ENCODE peak calls at places on chromosomes 6 and 20, in nine cellular contexts. One of them, this sample, is unnamed.

GRCh38 chr6:92710048-92710447 is 709.3 kb downstream of the EPHA7 start:
- DNase-seq in esophagus muscularis mucosa: no peak
- DNase-seq in ovary: no peak
- DNase-seq in stomach: no peak
- DNase-seq in HepG2: no peak
- DNase-seq in A549: no peak
- DNase-seq in GM12878: no peak
- DNase-seq in sigmoid colon: no peak
- DNase-seq in K562: no peak
- DNase-seq in this sample: no peak

GRCh38 chr20:45621593-45621992 is 7.9 kb upstream of the WFDC10A start:
- DNase-seq in K562: no peak
- DNase-seq in GM12878: no peak
- DNase-seq in ovary: no peak
- DNase-seq in A549: no peak
- DNase-seq in sigmoid colon: no peak
- DNase-seq in stomach: no peak
- DNase-seq in esophagus muscularis mucosa: no peak
- DNase-seq in HepG2: peak
- DNase-seq in this sample: no peak

GRCh38 chr6:146860583-146860982 is 261.8 kb downstream of the ADGB start:
- DNase-seq in ovary: no peak
- DNase-seq in sigmoid colon: no peak
- DNase-seq in A549: no peak
- DNase-seq in esophagus muscularis mucosa: no peak
- DNase-seq in K562: no peak
- DNase-seq in GM12878: no peak
- DNase-seq in HepG2: no peak
- DNase-seq in stomach: no peak
- DNase-seq in this sample: no peak

GRCh38 chr6:38432479-38432878 is 207.2 kb downstream of the BTBD9 start:
- DNase-seq in sigmoid colon: no peak
- DNase-seq in stomach: no peak
- DNase-seq in ovary: no peak
- DNase-seq in esophagus muscularis mucosa: no peak
- DNase-seq in K562: no peak
- DNase-seq in HepG2: no peak
- DNase-seq in A549: no peak
- DNase-seq in GM12878: no peak
- DNase-seq in this sample: no peak

GRCh38 chr6:45586216-45587171 is 208.8 kb upstream of the SUPT3H start:
- DNase-seq in HepG2: no peak
- DNase-seq in A549: no peak
- DNase-seq in K562: no peak
- DNase-seq in esophagus muscularis mucosa: peak
- DNase-seq in GM12878: no peak
- DNase-seq in sigmoid colon: no peak
- DNase-seq in stomach: no peak
- DNase-seq in ovary: no peak
- DNase-seq in this sample: no peak

GRCh38 chr20:18780731-18781130 is 32.9 kb upstream of the SCP2D1 start:
- DNase-seq in K562: no peak
- DNase-seq in sigmoid colon: no peak
- DNase-seq in GM12878: no peak
- DNase-seq in ovary: no peak
- DNase-seq in A549: no peak
- DNase-seq in HepG2: no peak
- DNase-seq in esophagus muscularis mucosa: no peak
- DNase-seq in stomach: no peak
- DNase-seq in this sample: no peak

GRCh38 chr6:108115598-108116058 is 41.1 kb upstream of the OSTM1 start:
- DNase-seq in K562: peak
- DNase-seq in A549: peak
- DNase-seq in sigmoid colon: no peak
- DNase-seq in GM12878: no peak
- DNase-seq in HepG2: peak
- DNase-seq in stomach: peak
- DNase-seq in ovary: peak
- DNase-seq in esophagus muscularis mucosa: no peak
- DNase-seq in this sample: no peak

GRCh38 chr20:62899633-62900051 is 26.7 kb downstream of the DIDO1 start:
- DNase-seq in esophagus muscularis mucosa: no peak
- DNase-seq in ovary: no peak
- DNase-seq in HepG2: peak
- DNase-seq in K562: no peak
- DNase-seq in A549: no peak
- DNase-seq in GM12878: no peak
- DNase-seq in stomach: no peak
- DNase-seq in sigmoid colon: no peak
- DNase-seq in this sample: no peak

GRCh38 chr6:26268659-26269402 is 96.2 kb upstream of the BTN3A2 start:
- DNase-seq in esophagus muscularis mucosa: no peak
- DNase-seq in ovary: no peak
- DNase-seq in stomach: no peak
- DNase-seq in A549: no peak
- DNase-seq in GM12878: no peak
- DNase-seq in HepG2: peak
- DNase-seq in K562: peak
- DNase-seq in sigmoid colon: peak
- DNase-seq in this sample: no peak

GRCh38 chr20:36634342-36634741 is 11.7 kb downstream of the SLA2 start:
- DNase-seq in A549: no peak
- DNase-seq in stomach: no peak
- DNase-seq in esophagus muscularis mucosa: no peak
- DNase-seq in ovary: no peak
- DNase-seq in K562: no peak
- DNase-seq in GM12878: no peak
- DNase-seq in sigmoid colon: no peak
- DNase-seq in HepG2: no peak
- DNase-seq in this sample: no peak

GRCh38 chr20:16713056-16713455 is 16.8 kb upstream of the SNRPB2 start:
- DNase-seq in HepG2: no peak
- DNase-seq in A549: no peak
- DNase-seq in stomach: no peak
- DNase-seq in ovary: no peak
- DNase-seq in sigmoid colon: no peak
- DNase-seq in esophagus muscularis mucosa: no peak
- DNase-seq in GM12878: no peak
- DNase-seq in K562: no peak
- DNase-seq in this sample: no peak

GRCh38 chr6:53287336-53288225 is 61.2 kb downstream of the ELOVL5 start:
- DNase-seq in stomach: no peak
- DNase-seq in K562: no peak
- DNase-seq in esophagus muscularis mucosa: no peak
- DNase-seq in HepG2: no peak
- DNase-seq in sigmoid colon: peak
- DNase-seq in A549: no peak
- DNase-seq in ovary: no peak
- DNase-seq in GM12878: no peak
- DNase-seq in this sample: peak

GRCh38 chr20:63941282-63942060 is 14.7 kb downstream of the UCKL1 start:
- DNase-seq in A549: peak
- DNase-seq in HepG2: no peak
- DNase-seq in K562: peak
- DNase-seq in ovary: no peak
- DNase-seq in esophagus muscularis mucosa: no peak
- DNase-seq in GM12878: no peak
- DNase-seq in stomach: peak
- DNase-seq in sigmoid colon: peak
- DNase-seq in this sample: no peak

GRCh38 chr20:24949756-24950127 is 673 bp downstream of the CST7 start:
- DNase-seq in HepG2: no peak
- DNase-seq in K562: no peak
- DNase-seq in A549: no peak
- DNase-seq in stomach: peak
- DNase-seq in sigmoid colon: peak
- DNase-seq in esophagus muscularis mucosa: no peak
- DNase-seq in GM12878: no peak
- DNase-seq in ovary: no peak
- DNase-seq in this sample: no peak

GRCh38 chr6:43221046-43221773 is 8.1 kb downstream of the DNPH1 start:
- DNase-seq in esophagus muscularis mucosa: no peak
- DNase-seq in A549: no peak
- DNase-seq in K562: no peak
- DNase-seq in ovary: no peak
- DNase-seq in stomach: peak
- DNase-seq in sigmoid colon: peak
- DNase-seq in GM12878: no peak
- DNase-seq in HepG2: no peak
- DNase-seq in this sample: no peak

GRCh38 chr6:144335914-144336313 is 50.8 kb downstream of the UTRN start:
- DNase-seq in A549: no peak
- DNase-seq in K562: no peak
- DNase-seq in HepG2: no peak
- DNase-seq in ovary: no peak
- DNase-seq in sigmoid colon: no peak
- DNase-seq in GM12878: no peak
- DNase-seq in esophagus muscularis mucosa: peak
- DNase-seq in stomach: no peak
- DNase-seq in this sample: no peak

GRCh38 chr6:130033999-130034814 is 15.8 kb downstream of the L3MBTL3 start:
- DNase-seq in ovary: peak
- DNase-seq in stomach: no peak
- DNase-seq in A549: no peak
- DNase-seq in GM12878: no peak
- DNase-seq in K562: peak
- DNase-seq in HepG2: no peak
- DNase-seq in sigmoid colon: no peak
- DNase-seq in esophagus muscularis mucosa: no peak
- DNase-seq in this sample: no peak

GRCh38 chr6:30981942-30982772 is 1.4 kb upstream of the MUC21 start:
- DNase-seq in esophagus muscularis mucosa: no peak
- DNase-seq in ovary: no peak
- DNase-seq in K562: peak
- DNase-seq in A549: peak
- DNase-seq in stomach: peak
- DNase-seq in sigmoid colon: no peak
- DNase-seq in GM12878: no peak
- DNase-seq in HepG2: peak
- DNase-seq in this sample: peak

GRCh38 chr20:60249436-60249835 is 291.2 kb downstream of the CDH26 start:
- DNase-seq in esophagus muscularis mucosa: no peak
- DNase-seq in ovary: no peak
- DNase-seq in stomach: no peak
- DNase-seq in K562: no peak
- DNase-seq in sigmoid colon: no peak
- DNase-seq in GM12878: no peak
- DNase-seq in HepG2: no peak
- DNase-seq in A549: peak
- DNase-seq in this sample: no peak

GRCh38 chr20:25284131-25284601 is 36.3 kb downstream of the PYGB start:
- DNase-seq in A549: no peak
- DNase-seq in GM12878: no peak
- DNase-seq in K562: no peak
- DNase-seq in stomach: peak
- DNase-seq in HepG2: no peak
- DNase-seq in esophagus muscularis mucosa: no peak
- DNase-seq in ovary: peak
- DNase-seq in sigmoid colon: peak
- DNase-seq in this sample: no peak

DNA sequence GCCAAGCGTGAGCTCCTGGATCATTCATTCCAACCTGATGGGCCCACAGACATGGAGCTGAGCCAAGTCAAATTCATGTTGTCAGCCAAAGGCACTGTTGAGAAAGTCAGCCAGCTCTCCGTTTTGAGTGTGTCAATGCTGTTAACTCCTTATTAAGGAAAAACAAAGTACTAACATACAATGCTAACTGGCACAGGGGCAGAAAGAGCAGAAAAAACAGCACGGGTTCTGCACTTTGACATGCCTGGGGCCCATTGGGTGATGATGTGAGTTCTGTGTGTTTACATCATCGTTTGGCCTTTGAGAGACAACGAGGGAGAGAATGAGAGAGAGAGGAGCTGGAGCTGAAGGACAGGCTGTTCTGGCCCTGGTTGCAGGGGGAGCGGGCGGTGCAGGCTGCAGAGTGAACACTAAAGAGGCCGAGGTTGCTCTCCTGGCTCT is 85.9 kb downstream of the SMOC2 start:
- DNase-seq in A549: no peak
- DNase-seq in sigmoid colon: peak
- DNase-seq in HepG2: no peak
- DNase-seq in stomach: peak
- DNase-seq in K562: no peak
- DNase-seq in ovary: peak
- DNase-seq in esophagus muscularis mucosa: no peak
- DNase-seq in GM12878: no peak
- DNase-seq in this sample: peak
- TF ChIP-seq EP300 in A549: no peak
- TF ChIP-seq EP300 in sigmoid colon: no peak
- TF ChIP-seq EP300 in HepG2: no peak
- TF ChIP-seq EP300 in stomach: peak
- TF ChIP-seq EP300 in K562: no peak
- TF ChIP-seq EP300 in ovary: no peak
- TF ChIP-seq EP300 in esophagus muscularis mucosa: peak
- TF ChIP-seq EP300 in GM12878: no peak
- TF ChIP-seq EP300 in this sample: peak

GRCh38 chr6:82022614-82023102 is 224.9 kb downstream of the IBTK start:
- DNase-seq in esophagus muscularis mucosa: no peak
- DNase-seq in A549: peak
- DNase-seq in K562: no peak
- DNase-seq in HepG2: peak
- DNase-seq in stomach: no peak
- DNase-seq in ovary: no peak
- DNase-seq in GM12878: no peak
- DNase-seq in sigmoid colon: no peak
- DNase-seq in this sample: no peak
- TF ChIP-seq EP300 in esophagus muscularis mucosa: no peak
- TF ChIP-seq EP300 in A549: no peak
- TF ChIP-seq EP300 in K562: no peak
- TF ChIP-seq EP300 in HepG2: no peak
- TF ChIP-seq EP300 in stomach: no peak
- TF ChIP-seq EP300 in ovary: no peak
- TF ChIP-seq EP300 in GM12878: no peak
- TF ChIP-seq EP300 in sigmoid colon: no peak
- TF ChIP-seq EP300 in this sample: no peak

DNA sequence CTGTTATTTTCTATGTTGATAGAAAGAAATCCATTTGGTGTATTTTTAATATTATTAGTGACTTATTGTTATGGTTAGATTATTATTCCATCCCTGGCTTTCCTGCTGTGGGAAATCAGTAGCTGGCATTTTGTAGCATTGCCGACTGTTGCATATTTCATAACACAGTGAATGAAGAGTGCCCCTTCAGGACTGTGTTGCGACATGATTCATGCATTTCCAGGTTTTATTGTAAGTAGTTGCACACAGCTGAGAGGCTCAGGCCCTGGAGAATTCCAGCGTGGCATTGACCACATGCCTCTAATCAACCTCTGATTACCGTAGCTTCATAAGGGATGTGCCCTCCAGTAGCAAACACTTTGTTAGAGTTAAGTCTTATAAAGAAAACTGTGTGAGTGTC is 263.9 kb downstream of the FARS2 start:
- DNase-seq in esophagus muscularis mucosa: no peak
- DNase-seq in A549: no peak
- DNase-seq in HepG2: no peak
- DNase-seq in GM12878: no peak
- DNase-seq in sigmoid colon: no peak
- DNase-seq in stomach: no peak
- DNase-seq in ovary: no peak
- DNase-seq in K562: no peak
- DNase-seq in this sample: no peak
- TF ChIP-seq EP300 in esophagus muscularis mucosa: no peak
- TF ChIP-seq EP300 in A549: no peak
- TF ChIP-seq EP300 in HepG2: no peak
- TF ChIP-seq EP300 in GM12878: no peak
- TF ChIP-seq EP300 in sigmoid colon: no peak
- TF ChIP-seq EP300 in stomach: no peak
- TF ChIP-seq EP300 in ovary: no peak
- TF ChIP-seq EP300 in K562: no peak
- TF ChIP-seq EP300 in this sample: no peak

GRCh38 chr6:134296762-134297161 is 21.1 kb downstream of the SGK1 start:
- DNase-seq in sigmoid colon: no peak
- DNase-seq in GM12878: no peak
- DNase-seq in ovary: peak
- DNase-seq in esophagus muscularis mucosa: no peak
- DNase-seq in HepG2: no peak
- DNase-seq in A549: no peak
- DNase-seq in stomach: no peak
- DNase-seq in K562: no peak
- DNase-seq in this sample: no peak
- TF ChIP-seq EP300 in sigmoid colon: no peak
- TF ChIP-seq EP300 in GM12878: no peak
- TF ChIP-seq EP300 in ovary: no peak
- TF ChIP-seq EP300 in esophagus muscularis mucosa: no peak
- TF ChIP-seq EP300 in HepG2: no peak
- TF ChIP-seq EP300 in A549: no peak
- TF ChIP-seq EP300 in stomach: no peak
- TF ChIP-seq EP300 in K562: no peak
- TF ChIP-seq EP300 in this sample: no peak

This sample was measured in tibial nerve.